ENCODE peak calls at places on chromosomes 1 and 21, in nine cellular contexts. P is A549, O is K562, H is Panc1, W is SK-N-SH, V is GM23338, G is HCT116, E is HepG2, N is GM12878. J is an unnamed sample.

GRCh38 chr1:197519741-197520334 is 251.8 kb downstream of the CRB1 start:
- DNase-seq in O (peak; percentile 15), V (peak; percentile 64), P (peak; percentile 4), N (no peak), G (peak; percentile 4), H (no peak), E (peak; percentile 5), W (no peak), J (no peak)

GRCh38 chr1:966135-966602 is at the start of gene PLEKHN1:
- DNase-seq in N (no peak), H (no peak), O (peak; percentile 63), P (no peak), G (no peak), W (no peak), E (peak; percentile 30), V (peak; percentile 72), J (no peak)

GRCh38 chr1:81030441-81030840 is 770.3 kb upstream of the ADGRL2 start:
- DNase-seq in E (no peak), W (no peak), V (no peak), N (no peak), H (no peak), O (no peak), G (no peak), P (no peak), J (no peak)

GRCh38 chr21:40841524-40842196 is 5.3 kb downstream of the DSCAM start:
- DNase-seq in O (peak; percentile 14), P (peak; percentile 3), W (peak; percentile 81), N (no peak), H (no peak), E (peak; percentile 6), G (no peak), V (peak; percentile 61), J (peak; percentile 37)

GRCh38 chr1:219128957-219129356 is 44.7 kb upstream of the LYPLAL1 start:
- DNase-seq in O (no peak), E (no peak), V (no peak), W (no peak), N (no peak), P (no peak), G (no peak), H (no peak), J (no peak)

GRCh38 chr1:31003613-31004230 is 61.8 kb downstream of the PUM1 start:
- DNase-seq in N (no peak), O (no peak), V (no peak), P (no peak), E (no peak), G (no peak), W (no peak), H (no peak), J (no peak)

GRCh38 chr21:28253378-28253777 is 739.3 kb downstream of the LTN1 start:
- DNase-seq in G (no peak), P (no peak), W (no peak), H (no peak), E (no peak), N (no peak), V (no peak), O (no peak), J (no peak)

GRCh38 chr1:223700942-223701637 is 11.2 kb upstream of the CAPN2 start:
- DNase-seq in N (no peak), V (no peak), W (no peak), P (peak; percentile 90), O (peak; percentile 93), E (peak; percentile 32), H (peak; percentile 97), G (peak; percentile 90), J (no peak)

GRCh38 chr1:115182012-115182715 is 92.9 kb upstream of the TSPAN2 start:
- DNase-seq in W (no peak), P (no peak), H (no peak), O (no peak), N (no peak), V (no peak), G (no peak), E (no peak), J (no peak)

GRCh38 chr1:231628207-231628876 is 1.8 kb downstream of the DISC1 start:
- DNase-seq in G (no peak), N (no peak), V (no peak), H (no peak), W (no peak), E (peak; percentile 91), O (no peak), P (no peak), J (no peak)

GRCh38 chr1:219900201-219900600 is 28.2 kb downstream of the SLC30A10 start:
- DNase-seq in H (no peak), G (no peak), O (no peak), W (no peak), P (no peak), N (no peak), V (no peak), E (no peak), J (no peak)

GRCh38 chr1:47441450-47442106 is 3.7 kb downstream of the FOXD2 start:
- DNase-seq in W (no peak), G (no peak), O (no peak), E (no peak), H (no peak), N (no peak), P (no peak), V (no peak), J (no peak)

GRCh38 chr1:23743287-23744052 is at the start of gene ELOA:
- DNase-seq in P (peak; percentile 64), W (peak; percentile 99), V (peak; percentile 92), N (no peak), O (peak; percentile 89), G (no peak), H (no peak), E (peak; percentile 35), J (peak; percentile 71)
- TF ChIP-seq REST in P (no peak), W (no peak), V (no peak), N (no peak), O (no peak), G (no peak), H (peak; percentile 12), E (no peak), J (peak; percentile 25)

GRCh38 chr1:8003431-8004112 is 22.5 kb downstream of the ERRFI1 start:
- DNase-seq in P (no peak), G (no peak), H (no peak), N (no peak), W (no peak), E (no peak), V (no peak), O (no peak), J (no peak)

GRCh38 chr1:8004113-8004802 is 21.9 kb downstream of the ERRFI1 start:
- DNase-seq in G (no peak), O (no peak), W (no peak), E (no peak), V (peak; percentile 67), H (no peak), N (no peak), P (no peak), J (no peak)

GRCh38 chr1:8006037-8006963 is 19.8 kb downstream of the ERRFI1 start:
- DNase-seq in N (no peak), O (no peak), G (no peak), W (no peak), P (no peak), H (no peak), E (no peak), V (no peak), J (no peak)

GRCh38 chr1:8002329-8003320 is 23.5 kb downstream of the ERRFI1 start:
- DNase-seq in H (no peak), W (no peak), G (no peak), N (no peak), V (no peak), P (no peak), E (no peak), O (no peak), J (no peak)

DNA sequence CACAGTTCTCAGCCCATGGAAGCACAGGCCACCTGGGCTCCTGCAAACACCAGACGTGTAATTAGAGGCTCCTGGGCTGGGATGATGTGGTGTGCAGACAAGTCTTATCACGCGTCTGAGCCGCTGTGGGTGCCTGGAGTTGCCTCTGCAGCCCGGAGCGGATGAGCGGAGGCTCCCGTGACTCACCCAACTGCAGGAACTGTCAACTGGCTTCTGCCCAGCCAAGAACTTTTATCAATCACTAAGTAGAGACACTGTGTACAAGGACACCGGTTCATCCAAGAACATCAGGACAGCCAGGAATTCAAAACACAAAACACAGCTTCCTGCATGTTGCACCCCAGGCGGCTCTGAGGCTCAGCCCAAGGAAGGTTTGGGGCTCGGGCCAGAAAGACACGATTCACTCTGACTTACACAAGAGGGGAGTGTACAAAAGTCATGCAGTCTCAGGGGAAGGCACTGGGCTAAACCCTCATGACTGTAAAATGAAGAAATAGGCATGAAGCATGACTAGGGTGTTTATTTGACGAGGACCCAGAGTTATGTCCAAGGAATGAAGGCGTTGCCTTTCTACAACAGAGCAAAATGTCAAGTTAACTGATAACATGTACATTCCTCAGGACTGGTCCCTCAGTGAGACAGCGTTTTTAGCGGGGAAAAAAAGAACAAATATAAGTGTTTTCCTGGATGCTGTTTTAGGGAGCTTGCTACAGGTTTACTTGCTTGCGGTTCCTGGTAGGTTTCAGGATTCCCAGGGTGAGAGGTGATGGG is 21.1 kb downstream of the ERRFI1 start:
- DNase-seq in H (no peak), E (peak; percentile 89), G (no peak), O (peak; percentile 95), P (peak; percentile 66), V (no peak), N (no peak), W (peak; percentile 48), J (no peak)
- H3K4me3 ChIP-seq in H (no peak overlapping the region), E (no peak overlapping the region), G (no peak overlapping the region), O (no peak overlapping the region), P (peak overlapping the region; percentile 15), V (no peak overlapping the region), N (no peak overlapping the region), W (no peak overlapping the region), J (no peak overlapping the region)

GRCh38 chr1:109793486-109794318 is 30.0 kb upstream of the EPS8L3 start:
- DNase-seq in P (no peak), G (peak; percentile 16), O (peak; percentile 75), W (peak; percentile 58), N (no peak), E (no peak), H (no peak), V (peak; percentile 45), J (peak; percentile 39)
- H3K27ac ChIP-seq in P (peak overlapping the region; percentile 98), G (no peak overlapping the region), O (peak overlapping the region; percentile 36), W (peak overlapping the region; percentile 44), N (no peak overlapping the region), E (no peak overlapping the region), H (peak overlapping the region; percentile 93), V (no peak overlapping the region), J (peak overlapping the region; percentile 40)

GRCh38 chr1:25039229-25039628 is 109.2 kb upstream of the RUNX3 start:
- DNase-seq in G (no peak), E (no peak), P (no peak), O (no peak), V (no peak), W (no peak), H (no peak), N (no peak), J (no peak)

GRCh38 chr1:25038699-25039098 is 108.6 kb upstream of the RUNX3 start:
- DNase-seq in V (no peak), W (no peak), E (no peak), H (no peak), O (no peak), N (no peak), P (no peak), G (no peak), J (no peak)

GRCh38 chr1:25035523-25036116 is 105.5 kb upstream of the RUNX3 start:
- DNase-seq in O (no peak), V (no peak), N (no peak), E (no peak), P (no peak), W (no peak), G (no peak), H (no peak), J (peak; percentile 57)

GRCh38 chr1:25036117-25036546 is 106.1 kb upstream of the RUNX3 start:
- DNase-seq in V (no peak), H (no peak), N (no peak), P (no peak), O (no peak), E (no peak), W (no peak), G (no peak), J (no peak)

GRCh38 chr1:25037174-25038074 is 107.3 kb upstream of the RUNX3 start:
- DNase-seq in W (peak; percentile 78), E (peak; percentile 41), P (peak; percentile 60), G (peak; percentile 48), H (peak; percentile 13), O (peak; percentile 66), N (no peak), V (peak; percentile 80), J (peak; percentile 86)
- TF ChIP-seq REST in W (no peak), E (no peak), P (no peak), G (no peak), H (no peak), O (no peak), N (no peak), V (no peak), J (no peak)

J was measured in HL-60.